ENCODE peak calls at places on chromosome 1, in seven cellular contexts. One of them, this sample, is unnamed. For H3K9me3, the result is how much of the 10 kb centered on the place peaks cover.

GRCh38 chr1:216332462-216332861 is 90.8 kb downstream of the USH2A start:
- DNase-seq in MM.1S: no peak
- DNase-seq in colonic mucosa: no peak
- DNase-seq in tibial nerve: no peak
- DNase-seq in AG04450: no peak
- DNase-seq in uterus: no peak
- DNase-seq in left lung: no peak
- DNase-seq in this sample: no peak

GRCh38 chr1:234605983-234606730 is 3.8 kb downstream of the IRF2BP2 start:
- DNase-seq in AG04450: no peak
- DNase-seq in MM.1S: peak
- DNase-seq in uterus: no peak
- DNase-seq in colonic mucosa: no peak
- DNase-seq in left lung: peak
- DNase-seq in tibial nerve: no peak
- DNase-seq in this sample: peak

GRCh38 chr1:213989071-213989739 is 1.4 kb downstream of the PROX1 start:
- DNase-seq in MM.1S: peak
- DNase-seq in colonic mucosa: no peak
- DNase-seq in tibial nerve: no peak
- DNase-seq in uterus: no peak
- DNase-seq in AG04450: no peak
- DNase-seq in left lung: peak
- DNase-seq in this sample: no peak

GRCh38 chr1:241485554-241485992 is 34.0 kb downstream of the FH start:
- DNase-seq in tibial nerve: no peak
- DNase-seq in MM.1S: peak
- DNase-seq in colonic mucosa: no peak
- DNase-seq in left lung: no peak
- DNase-seq in AG04450: no peak
- DNase-seq in uterus: no peak
- DNase-seq in this sample: no peak

GRCh38 chr1:65068202-65069011 is 79.6 kb upstream of the AK4 start:
- DNase-seq in tibial nerve: no peak
- DNase-seq in colonic mucosa: peak
- DNase-seq in AG04450: no peak
- DNase-seq in MM.1S: peak
- DNase-seq in left lung: no peak
- DNase-seq in uterus: no peak
- DNase-seq in this sample: no peak

GRCh38 chr1:15345711-15346355 is 63.9 kb upstream of the EFHD2 start:
- DNase-seq in AG04450: no peak
- DNase-seq in uterus: no peak
- DNase-seq in MM.1S: no peak
- DNase-seq in left lung: peak
- DNase-seq in colonic mucosa: peak
- DNase-seq in tibial nerve: peak
- DNase-seq in this sample: peak

GRCh38 chr1:217425528-217425927 is 205.4 kb downstream of the GPATCH2 start:
- DNase-seq in left lung: no peak
- DNase-seq in AG04450: no peak
- DNase-seq in MM.1S: no peak
- DNase-seq in tibial nerve: no peak
- DNase-seq in colonic mucosa: no peak
- DNase-seq in uterus: no peak
- DNase-seq in this sample: no peak

GRCh38 chr1:8595919-8596318 is 221.5 kb downstream of the RERE start:
- DNase-seq in AG04450: peak
- DNase-seq in tibial nerve: no peak
- DNase-seq in colonic mucosa: no peak
- DNase-seq in uterus: no peak
- DNase-seq in left lung: no peak
- DNase-seq in MM.1S: peak
- DNase-seq in this sample: no peak

GRCh38 chr1:231827337-231828105 is 200.9 kb downstream of the DISC1 start:
- DNase-seq in uterus: no peak
- DNase-seq in colonic mucosa: no peak
- DNase-seq in left lung: no peak
- DNase-seq in AG04450: no peak
- DNase-seq in tibial nerve: no peak
- DNase-seq in MM.1S: no peak
- DNase-seq in this sample: no peak

GRCh38 chr1:237857455-237857854 is 33.3 kb downstream of the ZP4 start:
- DNase-seq in uterus: no peak
- DNase-seq in MM.1S: no peak
- DNase-seq in tibial nerve: no peak
- DNase-seq in left lung: no peak
- DNase-seq in AG04450: no peak
- DNase-seq in colonic mucosa: no peak
- DNase-seq in this sample: no peak

GRCh38 chr1:45954401-45954847 is 151.0 kb downstream of the MAST2 start:
- DNase-seq in colonic mucosa: peak
- DNase-seq in MM.1S: no peak
- DNase-seq in left lung: no peak
- DNase-seq in tibial nerve: no peak
- DNase-seq in uterus: no peak
- DNase-seq in AG04450: peak
- DNase-seq in this sample: no peak

GRCh38 chr1:150576794-150577556 is 2.4 kb downstream of the MCL1 start:
- DNase-seq in AG04450: no peak
- DNase-seq in colonic mucosa: no peak
- DNase-seq in uterus: no peak
- DNase-seq in MM.1S: no peak
- DNase-seq in tibial nerve: no peak
- DNase-seq in left lung: no peak
- DNase-seq in this sample: no peak

GRCh38 chr1:34929497-34929852 is at the start of gene DLGAP3:
- DNase-seq in MM.1S: no peak
- DNase-seq in tibial nerve: no peak
- DNase-seq in uterus: no peak
- DNase-seq in left lung: no peak
- DNase-seq in AG04450: no peak
- DNase-seq in colonic mucosa: peak
- DNase-seq in this sample: no peak

GRCh38 chr1:34929853-34930701 is 627 bp upstream of the DLGAP3 start:
- DNase-seq in MM.1S: no peak
- DNase-seq in colonic mucosa: no peak
- DNase-seq in uterus: no peak
- DNase-seq in left lung: no peak
- DNase-seq in AG04450: no peak
- DNase-seq in tibial nerve: no peak
- DNase-seq in this sample: no peak

GRCh38 chr1:34928865-34929496 is 469 bp downstream of the DLGAP3 start:
- DNase-seq in colonic mucosa: peak
- DNase-seq in MM.1S: no peak
- DNase-seq in tibial nerve: no peak
- DNase-seq in AG04450: no peak
- DNase-seq in uterus: no peak
- DNase-seq in left lung: no peak
- DNase-seq in this sample: no peak

GRCh38 chr1:34928066-34928864 is 1.2 kb downstream of the DLGAP3 start:
- DNase-seq in AG04450: no peak
- DNase-seq in left lung: no peak
- DNase-seq in tibial nerve: no peak
- DNase-seq in MM.1S: no peak
- DNase-seq in colonic mucosa: peak
- DNase-seq in uterus: no peak
- DNase-seq in this sample: no peak

GRCh38 chr1:34930702-34931071 is 1.2 kb upstream of the DLGAP3 start:
- DNase-seq in left lung: no peak
- DNase-seq in colonic mucosa: no peak
- DNase-seq in AG04450: no peak
- DNase-seq in tibial nerve: no peak
- DNase-seq in MM.1S: no peak
- DNase-seq in uterus: no peak
- DNase-seq in this sample: no peak
- H3K4me3 ChIP-seq in left lung: no peak
- H3K4me3 ChIP-seq in colonic mucosa: no peak
- H3K4me3 ChIP-seq in AG04450: no peak
- H3K4me3 ChIP-seq in tibial nerve: no peak
- H3K4me3 ChIP-seq in MM.1S: no peak
- H3K4me3 ChIP-seq in uterus: no peak
- H3K4me3 ChIP-seq in this sample: no peak

DNA sequence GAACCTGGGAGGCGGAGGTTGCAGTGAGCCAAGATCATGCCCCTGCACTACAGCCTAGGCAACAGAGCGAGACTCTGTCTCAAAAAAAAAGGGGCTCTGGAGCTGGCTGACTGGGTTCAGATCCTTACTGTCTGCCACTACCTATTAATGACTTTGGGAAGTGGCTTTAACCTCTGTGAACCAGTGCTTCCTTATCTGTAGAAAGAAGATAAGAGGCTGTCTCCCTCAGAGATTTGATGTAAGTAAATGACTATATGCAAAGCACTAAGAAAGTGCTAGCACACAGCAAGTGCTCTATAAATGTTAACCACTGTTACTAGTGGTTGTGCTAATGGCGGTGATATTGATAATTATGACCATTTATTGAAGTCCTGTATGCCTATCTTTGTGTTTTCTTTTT is 94.6 kb downstream of the VPS13D start:
- DNase-seq in MM.1S: no peak
- DNase-seq in tibial nerve: no peak
- DNase-seq in uterus: no peak
- DNase-seq in left lung: no peak
- DNase-seq in AG04450: no peak
- DNase-seq in colonic mucosa: no peak
- DNase-seq in this sample: no peak
- H3K27ac ChIP-seq in MM.1S: no peak
- H3K27ac ChIP-seq in tibial nerve: no peak
- H3K27ac ChIP-seq in uterus: no peak
- H3K27ac ChIP-seq in left lung: no peak
- H3K27ac ChIP-seq in AG04450: no peak
- H3K27ac ChIP-seq in colonic mucosa: no peak
- H3K27ac ChIP-seq in this sample: no peak

DNA sequence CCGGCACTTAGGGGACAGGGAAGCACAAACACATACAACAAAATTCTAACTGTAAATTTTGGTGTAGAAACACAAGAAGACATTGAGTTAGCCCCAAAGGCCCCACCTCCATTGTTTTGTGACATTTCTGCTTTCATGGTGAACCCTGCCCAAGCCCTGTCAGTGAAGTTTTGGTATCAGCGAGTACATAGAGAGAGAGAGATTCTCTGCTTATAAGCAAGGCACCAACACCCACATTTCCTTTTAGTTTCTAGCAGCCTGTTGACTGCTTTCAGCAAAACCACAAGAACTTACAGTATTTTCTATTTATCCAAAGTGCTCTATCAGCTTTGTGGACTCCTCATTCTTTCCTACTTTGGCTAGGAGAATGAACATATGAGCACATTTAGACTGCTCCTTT is 24.0 kb downstream of the ZNF124 start:
- DNase-seq in MM.1S: peak
- DNase-seq in AG04450: no peak
- DNase-seq in uterus: no peak
- DNase-seq in tibial nerve: no peak
- DNase-seq in left lung: no peak
- DNase-seq in colonic mucosa: no peak
- DNase-seq in this sample: no peak
- H3K9me3 ChIP-seq in MM.1S: under half
- H3K9me3 ChIP-seq in AG04450: under half
- H3K9me3 ChIP-seq in uterus: under half
- H3K9me3 ChIP-seq in tibial nerve: under half
- H3K9me3 ChIP-seq in left lung: under half
- H3K9me3 ChIP-seq in colonic mucosa: under half
- H3K9me3 ChIP-seq in this sample: under half

GRCh38 chr1:164576311-164577271 is 17.6 kb downstream of the PBX1 start:
- DNase-seq in uterus: peak
- DNase-seq in tibial nerve: no peak
- DNase-seq in MM.1S: no peak
- DNase-seq in AG04450: peak
- DNase-seq in colonic mucosa: no peak
- DNase-seq in left lung: peak
- DNase-seq in this sample: no peak
- H3K4me3 ChIP-seq in uterus: peak
- H3K4me3 ChIP-seq in tibial nerve: peak
- H3K4me3 ChIP-seq in MM.1S: no peak
- H3K4me3 ChIP-seq in AG04450: peak
- H3K4me3 ChIP-seq in colonic mucosa: no peak
- H3K4me3 ChIP-seq in left lung: no peak
- H3K4me3 ChIP-seq in this sample: no peak

GRCh38 chr1:2249559-2249906 is 21.4 kb downstream of the SKI start:
- DNase-seq in left lung: no peak
- DNase-seq in uterus: no peak
- DNase-seq in AG04450: no peak
- DNase-seq in tibial nerve: no peak
- DNase-seq in colonic mucosa: no peak
- DNase-seq in MM.1S: no peak
- DNase-seq in this sample: no peak

GRCh38 chr1:2250721-2251281 is 22.7 kb downstream of the SKI start:
- DNase-seq in colonic mucosa: peak
- DNase-seq in uterus: no peak
- DNase-seq in left lung: no peak
- DNase-seq in tibial nerve: no peak
- DNase-seq in MM.1S: no peak
- DNase-seq in AG04450: no peak
- DNase-seq in this sample: peak

GRCh38 chr1:2248854-2249558 is 20.9 kb downstream of the SKI start:
- DNase-seq in MM.1S: no peak
- DNase-seq in left lung: no peak
- DNase-seq in tibial nerve: no peak
- DNase-seq in uterus: no peak
- DNase-seq in colonic mucosa: no peak
- DNase-seq in AG04450: no peak
- DNase-seq in this sample: no peak

GRCh38 chr1:2247760-2248126 is 19.6 kb downstream of the SKI start:
- DNase-seq in AG04450: no peak
- DNase-seq in left lung: no peak
- DNase-seq in tibial nerve: no peak
- DNase-seq in MM.1S: no peak
- DNase-seq in colonic mucosa: no peak
- DNase-seq in uterus: no peak
- DNase-seq in this sample: no peak

DNA sequence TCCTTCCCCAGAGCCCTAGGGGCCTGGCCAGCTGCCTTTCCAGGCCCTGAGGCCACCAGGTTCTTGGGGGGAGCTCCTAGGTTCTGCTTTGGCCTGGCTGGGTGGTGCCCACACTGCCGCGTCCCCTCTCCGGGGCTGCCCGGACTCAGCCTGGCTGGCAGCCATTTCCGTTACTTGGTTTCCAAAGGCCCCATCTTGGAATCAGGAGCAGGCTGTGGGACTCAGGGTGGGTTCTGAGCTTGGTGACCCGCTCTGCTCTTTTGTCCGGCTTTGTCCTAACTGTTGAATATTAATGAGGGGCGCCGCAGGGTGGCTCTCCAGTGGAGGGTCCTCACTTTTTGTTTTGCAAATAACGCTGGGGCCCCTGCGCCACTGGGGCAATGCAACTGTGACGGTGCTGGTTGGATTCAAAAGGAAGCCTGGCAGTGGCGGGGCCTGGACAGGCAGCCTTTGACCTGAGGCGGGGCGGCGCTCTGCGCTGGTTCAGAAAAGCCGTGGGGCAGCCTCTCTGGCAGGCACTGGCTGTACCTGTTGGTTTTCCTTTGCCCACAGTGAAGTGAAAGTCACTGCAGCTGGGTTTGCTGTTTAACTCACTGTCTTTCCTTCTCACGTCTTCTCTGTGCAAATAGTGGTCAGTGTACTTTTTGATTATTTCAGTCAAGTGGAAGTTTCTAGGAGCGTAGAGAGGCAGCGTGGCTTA is 20.2 kb downstream of the SKI start:
- DNase-seq in AG04450: no peak
- DNase-seq in uterus: no peak
- DNase-seq in tibial nerve: no peak
- DNase-seq in colonic mucosa: peak
- DNase-seq in left lung: peak
- DNase-seq in MM.1S: no peak
- DNase-seq in this sample: no peak
- H3K27ac ChIP-seq in AG04450: no peak
- H3K27ac ChIP-seq in uterus: no peak
- H3K27ac ChIP-seq in tibial nerve: peak
- H3K27ac ChIP-seq in colonic mucosa: peak
- H3K27ac ChIP-seq in left lung: peak
- H3K27ac ChIP-seq in MM.1S: no peak
- H3K27ac ChIP-seq in this sample: no peak

This sample was measured in CD8-positive, alpha-beta T cell.